ENCODE peak calls at places on chromosomes 4 and X, in nine cellular contexts. X is CD4-positive, alpha-beta T cell; P is stimulated activated CD4-positive, alpha-beta T cell treated with anti-CD3 and anti-CD28 coated beads, Interleukin-15, amount 100 ng/mL, for 1 hour; Z is stimulated activated CD8-positive, alpha-beta memory T cell treated with anti-CD3 and anti-CD28 coated beads, Interleukin-2, amount 100 ng/mL, for 48 hours; A is T-helper 17 cell; R is epithelial cell of esophagus; U is AG08396; Y is amniotic epithelial cell; E is occipital lobe. O is an unnamed sample.

GRCh38 chrX:1824855-1825254 is 210.0 kb downstream of the ASMT start:
- DNase-seq in Y (no peak), U (no peak), P (no peak), A (no peak), E (no peak), Z (no peak), X (no peak), R (no peak), O (no peak)

GRCh38 chr4:119124314-119124713 is 11.3 kb upstream of the MYOZ2 start:
- DNase-seq in R (no peak), E (no peak), A (no peak), X (no peak), P (no peak), U (no peak), Z (no peak), Y (peak), O (no peak)

GRCh38 chrX:44043496-44043895 is 70.3 kb upstream of the NDP start:
- DNase-seq in A (no peak), R (peak), Z (no peak), X (no peak), E (no peak), Y (no peak), P (no peak), U (no peak), O (no peak)

GRCh38 chrX:71996826-71997225 is 86.2 kb downstream of the NHSL2 start:
- DNase-seq in X (no peak), R (peak), A (no peak), U (peak), Z (no peak), E (no peak), P (no peak), Y (no peak), O (no peak)

GRCh38 chrX:130247996-130248395 is 20.7 kb downstream of the ZNF280C start:
- DNase-seq in A (no peak), U (no peak), E (no peak), Y (no peak), P (no peak), Z (no peak), X (no peak), R (no peak), O (no peak)

GRCh38 chr4:139564502-139564901 is 8.5 kb upstream of the SETD7 start:
- DNase-seq in U (no peak), E (no peak), Y (no peak), P (no peak), A (no peak), R (no peak), X (no peak), Z (no peak), O (no peak)

GRCh38 chr4:121951570-121952110 is at the start of gene TRPC3:
- DNase-seq in Y (no peak), R (peak), U (peak), E (peak), P (peak), A (peak), X (peak), Z (no peak), O (no peak)

GRCh38 chr4:77023920-77024319 is 51.9 kb downstream of the CCNI start:
- DNase-seq in Y (no peak), A (no peak), R (no peak), Z (no peak), E (no peak), U (no peak), P (no peak), X (no peak), O (no peak)

GRCh38 chrX:47707031-47707780 is 48.2 kb upstream of the UXT start:
- DNase-seq in A (no peak), E (no peak), R (no peak), U (no peak), X (no peak), P (no peak), Z (no peak), Y (peak), O (no peak)

GRCh38 chrX:24026403-24026801 is 584 bp downstream of the KLHL15 start:
- DNase-seq in Z (no peak), A (no peak), U (peak), X (no peak), R (no peak), E (no peak), Y (peak), P (no peak), O (no peak)

GRCh38 chr4:129358571-129358970 is 262.6 kb downstream of the C4orf33 start:
- DNase-seq in Y (peak), E (no peak), U (peak), X (no peak), P (no peak), A (no peak), R (peak), Z (no peak), O (peak)

O was measured in foreskin keratinocyte.